ENCODE peak calls at places on chromosomes 3 and 15, in nine cellular contexts. I, R, E, Y, W, C, Z, U and M are unnamed samples.

GRCh38 chr3:16839271-16840110 is 45.3 kb upstream of the PLCL2 start:
- ATAC-seq in I (no peak), R (peak; percentile 41), E (no peak), Y (no peak), W (no peak), C (no peak), Z (no peak), U (no peak), M (no peak)

GRCh38 chr15:89783111-89783860 is 7.2 kb downstream of the MESP2 start:
- ATAC-seq in I (peak; percentile 59), R (no peak), E (no peak), Y (no peak), W (peak; percentile 61), C (no peak), Z (no peak), U (no peak), M (no peak)

GRCh38 chr15:42091753-42092665 is 2.4 kb downstream of the PLA2G4D start:
- ATAC-seq in I (no peak), R (no peak), E (peak; percentile 78), Y (no peak), W (no peak), C (no peak), Z (no peak), U (no peak), M (peak; percentile 73)

GRCh38 chr3:141660598-141660947 is 77.5 kb upstream of the RNF7 start:
- ATAC-seq in I (no peak), R (no peak), E (no peak), Y (no peak), W (no peak), C (no peak), Z (no peak), U (no peak), M (no peak)

GRCh38 chr3:22990291-22991200 is 212.6 kb upstream of the UBE2E2 start:
- ATAC-seq in I (no peak), R (peak; percentile 28), E (no peak), Y (no peak), W (no peak), C (no peak), Z (no peak), U (no peak), M (no peak)

GRCh38 chr3:17955411-17955810 is 213.0 kb upstream of the TBC1D5 start:
- ATAC-seq in I (no peak), R (no peak), E (no peak), Y (no peak), W (no peak), C (no peak), Z (no peak), U (no peak), M (no peak)

GRCh38 chr3:148772835-148773234 is 54.8 kb upstream of the CPB1 start:
- ATAC-seq in I (no peak), R (no peak), E (no peak), Y (no peak), W (no peak), C (no peak), Z (no peak), U (no peak), M (no peak)

GRCh38 chr3:127888564-127889107 is 26.4 kb upstream of the KBTBD12 start:
- ATAC-seq in I (peak; percentile 55), R (no peak), E (no peak), Y (no peak), W (peak; percentile 86), C (no peak), Z (no peak), U (no peak), M (no peak)

GRCh38 chr15:58626378-58626777 is 123.1 kb downstream of the ADAM10 start:
- ATAC-seq in I (no peak), R (no peak), E (no peak), Y (no peak), W (no peak), C (no peak), Z (no peak), U (no peak), M (no peak)

GRCh38 chr15:101269479-101270223 is 7.6 kb downstream of the SELENOS start:
- ATAC-seq in I (peak; percentile 66), R (peak; percentile 55), E (no peak), Y (no peak), W (peak; percentile 45), C (no peak), Z (no peak), U (no peak), M (peak; percentile 30)

GRCh38 chr3:74603292-74603691 is 11.2 kb downstream of the CNTN3 start:
- ATAC-seq in I (no peak), R (no peak), E (no peak), Y (no peak), W (no peak), C (no peak), Z (no peak), U (no peak), M (no peak)

GRCh38 chr3:44939581-44940036 is 36.4 kb downstream of the ZDHHC3 start:
- ATAC-seq in I (peak; percentile 74), R (no peak), E (no peak), Y (no peak), W (peak; percentile 81), C (no peak), Z (no peak), U (no peak), M (no peak)

GRCh38 chr3:113660458-113660857 is 36.0 kb downstream of the USF3 start:
- ATAC-seq in I (peak; percentile 21), R (no peak), E (no peak), Y (no peak), W (no peak), C (no peak), Z (no peak), U (no peak), M (no peak)

GRCh38 chr3:72231439-72232196 is 446.7 kb upstream of the PROK2 start:
- ATAC-seq in I (no peak), R (no peak), E (no peak), Y (no peak), W (peak; percentile 49), C (no peak), Z (no peak), U (no peak), M (no peak)

GRCh38 chr3:114480442-114480841 is 186.6 kb downstream of the TIGIT start:
- ATAC-seq in I (peak; percentile 51), R (peak; percentile 53), E (no peak), Y (no peak), W (peak; percentile 12), C (no peak), Z (no peak), U (no peak), M (no peak)

GRCh38 chr3:197015790-197016705 is 13.6 kb downstream of the MELTF start:
- ATAC-seq in I (no peak), R (no peak), E (no peak), Y (no peak), W (peak; percentile 19), C (no peak), Z (no peak), U (no peak), M (no peak)

GRCh38 chr15:90230071-90230494 is 3.7 kb downstream of the CIB1 start:
- ATAC-seq in I (peak; percentile 49), R (peak; percentile 53), E (no peak), Y (no peak), W (peak; percentile 9), C (no peak), Z (no peak), U (no peak), M (no peak)

GRCh38 chr15:77644543-77645247 is 12.0 kb upstream of the LINGO1 start:
- ATAC-seq in I (no peak), R (no peak), E (no peak), Y (no peak), W (no peak), C (no peak), Z (no peak), U (no peak), M (no peak)

GRCh38 chr15:63188247-63188936 is 1.0 kb upstream of the RAB8B start:
- ATAC-seq in I (no peak), R (no peak), E (peak; percentile 3), Y (no peak), W (no peak), C (peak; percentile 13), Z (no peak), U (no peak), M (no peak)

GRCh38 chr3:94011208-94011842 is 17.1 kb downstream of the STX19 start:
- ATAC-seq in I (no peak), R (no peak), E (peak; percentile 94), Y (peak; percentile 84), W (no peak), C (peak; percentile 90), Z (no peak), U (peak; percentile 52), M (no peak)

GRCh38 chr3:31929826-31930502 is 51.1 kb downstream of the OSBPL10 start:
- ATAC-seq in I (no peak), R (no peak), E (no peak), Y (no peak), W (no peak), C (no peak), Z (no peak), U (no peak), M (no peak)

GRCh38 chr15:100703032-100703578 is 100.7 kb downstream of the ASB7 start:
- ATAC-seq in I (no peak), R (no peak), E (peak; percentile 99), Y (peak; percentile 76), W (peak; percentile 52), C (peak; percentile 99), Z (no peak), U (peak; percentile 80), M (no peak)

GRCh38 chr3:143298886-143299535 is 179.4 kb downstream of the CHST2 start:
- ATAC-seq in I (no peak), R (no peak), E (no peak), Y (no peak), W (no peak), C (no peak), Z (no peak), U (peak; percentile 49), M (no peak)

GRCh38 chr3:54660599-54661210 is 267.2 kb downstream of the LRTM1 start:
- ATAC-seq in I (peak; percentile 83), R (no peak), E (no peak), Y (no peak), W (peak; percentile 82), C (no peak), Z (no peak), U (no peak), M (no peak)

GRCh38 chr15:42171122-42171521 is 14.7 kb upstream of the PLA2G4F start:
- ATAC-seq in I (peak; percentile 20), R (peak; percentile 54), E (peak; percentile 28), Y (peak; percentile 53), W (peak; percentile 39), C (peak; percentile 36), Z (no peak), U (peak; percentile 52), M (no peak)

GRCh38 chr3:4814302-4814903 is 164.8 kb upstream of the BHLHE40 start:
- ATAC-seq in I (peak; percentile 36), R (peak; percentile 86), E (no peak), Y (no peak), W (peak; percentile 63), C (peak; percentile 41), Z (no peak), U (no peak), M (no peak)